ENCODE peak calls at places on chromosomes 16 and 17, in seven cellular contexts. One of them, this sample, is unnamed.

GRCh38 chr16:69435977-69436729 is 11.7 kb downstream of the CYB5B start:
- DNase-seq in NCI-H1930: no peak
- DNase-seq in Ammon's horn: no peak
- DNase-seq in GDM1: no peak
- DNase-seq in HL-60: peak
- DNase-seq in NAMALWA: no peak
- DNase-seq in effector memory CD8-positive, alpha-beta T cell: no peak
- DNase-seq in this sample: no peak

GRCh38 chr17:57984226-57984890 is 3.7 kb downstream of the VEZF1 start:
- DNase-seq in NCI-H1930: no peak
- DNase-seq in Ammon's horn: no peak
- DNase-seq in GDM1: no peak
- DNase-seq in HL-60: no peak
- DNase-seq in NAMALWA: no peak
- DNase-seq in effector memory CD8-positive, alpha-beta T cell: no peak
- DNase-seq in this sample: no peak

GRCh38 chr16:46918905-46919792 is 35.0 kb downstream of the GPT2 start:
- DNase-seq in NCI-H1930: no peak
- DNase-seq in Ammon's horn: no peak
- DNase-seq in GDM1: no peak
- DNase-seq in HL-60: no peak
- DNase-seq in NAMALWA: peak
- DNase-seq in effector memory CD8-positive, alpha-beta T cell: no peak
- DNase-seq in this sample: no peak

GRCh38 chr17:5203908-5204294 is 12.2 kb upstream of the ZNF594 start:
- DNase-seq in NCI-H1930: no peak
- DNase-seq in Ammon's horn: no peak
- DNase-seq in GDM1: no peak
- DNase-seq in HL-60: no peak
- DNase-seq in NAMALWA: no peak
- DNase-seq in effector memory CD8-positive, alpha-beta T cell: no peak
- DNase-seq in this sample: no peak

GRCh38 chr16:3058173-3059030 is 7.0 kb upstream of the IL32 start:
- DNase-seq in NCI-H1930: peak
- DNase-seq in Ammon's horn: peak
- DNase-seq in GDM1: no peak
- DNase-seq in HL-60: peak
- DNase-seq in NAMALWA: peak
- DNase-seq in effector memory CD8-positive, alpha-beta T cell: peak
- DNase-seq in this sample: peak

GRCh38 chr17:4189280-4189679 is 46.3 kb downstream of the CYB5D2 start:
- DNase-seq in NCI-H1930: no peak
- DNase-seq in Ammon's horn: no peak
- DNase-seq in GDM1: peak
- DNase-seq in HL-60: peak
- DNase-seq in NAMALWA: no peak
- DNase-seq in effector memory CD8-positive, alpha-beta T cell: no peak
- DNase-seq in this sample: no peak

GRCh38 chr17:81030726-81031570 is 4.0 kb upstream of the BAIAP2 start:
- DNase-seq in NCI-H1930: no peak
- DNase-seq in Ammon's horn: peak
- DNase-seq in GDM1: no peak
- DNase-seq in HL-60: peak
- DNase-seq in NAMALWA: no peak
- DNase-seq in effector memory CD8-positive, alpha-beta T cell: no peak
- DNase-seq in this sample: peak

GRCh38 chr17:161481-161880 is 20.0 kb downstream of the DOC2B start:
- DNase-seq in NCI-H1930: no peak
- DNase-seq in Ammon's horn: no peak
- DNase-seq in GDM1: no peak
- DNase-seq in HL-60: no peak
- DNase-seq in NAMALWA: no peak
- DNase-seq in effector memory CD8-positive, alpha-beta T cell: no peak
- DNase-seq in this sample: no peak

GRCh38 chr16:59259964-59260348 is 525.8 kb upstream of the GOT2 start:
- DNase-seq in NCI-H1930: no peak
- DNase-seq in Ammon's horn: no peak
- DNase-seq in GDM1: no peak
- DNase-seq in HL-60: peak
- DNase-seq in NAMALWA: no peak
- DNase-seq in effector memory CD8-positive, alpha-beta T cell: no peak
- DNase-seq in this sample: no peak

GRCh38 chr17:36928450-36929125 is 8.7 kb upstream of the LHX1 start:
- DNase-seq in NCI-H1930: no peak
- DNase-seq in Ammon's horn: no peak
- DNase-seq in GDM1: no peak
- DNase-seq in HL-60: no peak
- DNase-seq in NAMALWA: no peak
- DNase-seq in effector memory CD8-positive, alpha-beta T cell: no peak
- DNase-seq in this sample: no peak

GRCh38 chr16:78396046-78396445 is 296.6 kb downstream of the WWOX start:
- DNase-seq in NCI-H1930: no peak
- DNase-seq in Ammon's horn: no peak
- DNase-seq in GDM1: no peak
- DNase-seq in HL-60: no peak
- DNase-seq in NAMALWA: peak
- DNase-seq in effector memory CD8-positive, alpha-beta T cell: no peak
- DNase-seq in this sample: no peak

GRCh38 chr17:19433727-19434340 is 22.8 kb downstream of the RNF112 start:
- DNase-seq in NCI-H1930: no peak
- DNase-seq in Ammon's horn: no peak
- DNase-seq in GDM1: no peak
- DNase-seq in HL-60: no peak
- DNase-seq in NAMALWA: no peak
- DNase-seq in effector memory CD8-positive, alpha-beta T cell: no peak
- DNase-seq in this sample: no peak

GRCh38 chr16:69329369-69330285 is 761 bp downstream of the PDF start:
- DNase-seq in NCI-H1930: peak
- DNase-seq in Ammon's horn: no peak
- DNase-seq in GDM1: no peak
- DNase-seq in HL-60: no peak
- DNase-seq in NAMALWA: no peak
- DNase-seq in effector memory CD8-positive, alpha-beta T cell: peak
- DNase-seq in this sample: peak

GRCh38 chr16:86824751-86825310 is 246.5 kb downstream of the FOXL1 start:
- DNase-seq in NCI-H1930: no peak
- DNase-seq in Ammon's horn: no peak
- DNase-seq in GDM1: no peak
- DNase-seq in HL-60: no peak
- DNase-seq in NAMALWA: no peak
- DNase-seq in effector memory CD8-positive, alpha-beta T cell: no peak
- DNase-seq in this sample: peak

GRCh38 chr17:72123964-72124791 is 3.4 kb downstream of the SOX9 start:
- DNase-seq in NCI-H1930: no peak
- DNase-seq in Ammon's horn: peak
- DNase-seq in GDM1: no peak
- DNase-seq in HL-60: no peak
- DNase-seq in NAMALWA: no peak
- DNase-seq in effector memory CD8-positive, alpha-beta T cell: no peak
- DNase-seq in this sample: no peak

GRCh38 chr16:79253100-79253631 is 347.4 kb downstream of the MAF start:
- DNase-seq in NCI-H1930: no peak
- DNase-seq in Ammon's horn: peak
- DNase-seq in GDM1: no peak
- DNase-seq in HL-60: no peak
- DNase-seq in NAMALWA: no peak
- DNase-seq in effector memory CD8-positive, alpha-beta T cell: no peak
- DNase-seq in this sample: no peak

This sample was measured in sigmoid colon.